ENCODE peak calls at places on chromosomes 3 and 15, in seven cellular contexts. O, N, C, A, Y, Z and H are unnamed samples.

GRCh38 chr3:42053476-42053875 is 37.7 kb upstream of the TRAK1 start:
- DNase-seq in O (no peak), N (peak; percentile 80), Z (no peak), C (peak; percentile 67), Y (no peak), A (no peak), H (no peak)

GRCh38 chr3:73299184-73299691 is 237.8 kb downstream of the EBLN2 start:
- DNase-seq in N (no peak), Y (no peak), O (no peak), Z (no peak), A (no peak), C (no peak), H (no peak)

GRCh38 chr15:67240235-67241131 is 14.0 kb downstream of the AAGAB start:
- DNase-seq in A (no peak), Z (peak; percentile 57), C (no peak), Y (no peak), O (no peak), N (no peak), H (no peak)

GRCh38 chr3:114307841-114308228 is 14.0 kb downstream of the TIGIT start:
- DNase-seq in C (no peak), N (no peak), Z (no peak), Y (no peak), A (no peak), O (no peak), H (no peak)

GRCh38 chr15:83283813-83284562 is 476 bp downstream of the BNC1 start:
- DNase-seq in C (no peak), A (no peak), N (no peak), Y (no peak), Z (no peak), O (no peak), H (peak; percentile 70)

GRCh38 chr15:78930577-78931388 is 14.1 kb downstream of the CTSH start:
- DNase-seq in Z (peak; percentile 82), O (peak; percentile 87), N (peak; percentile 73), Y (no peak), A (no peak), C (no peak), H (peak; percentile 37)

GRCh38 chr3:105904683-105905320 is 36.0 kb upstream of the CBLB start:
- DNase-seq in C (no peak), Y (no peak), A (no peak), Z (no peak), O (no peak), N (no peak), H (no peak)

GRCh38 chr3:66363133-66363532 is 137.7 kb downstream of the LRIG1 start:
- DNase-seq in A (no peak), Z (no peak), Y (no peak), C (no peak), O (peak; percentile 27), N (no peak), H (no peak)

GRCh38 chr3:125160911-125161371 is 51.6 kb downstream of the SLC12A8 start:
- DNase-seq in Y (no peak), Z (no peak), A (no peak), C (no peak), O (no peak), N (no peak), H (peak; percentile 30)

GRCh38 chr15:69300129-69300588 is 1.4 kb downstream of the PAQR5 start:
- DNase-seq in Z (peak; percentile 46), C (no peak), Y (no peak), O (no peak), A (no peak), N (no peak), H (peak; percentile 85)

GRCh38 chr3:138173769-138174420 is 826 bp downstream of the DBR1 start:
- DNase-seq in Z (no peak), C (no peak), A (no peak), N (no peak), Y (no peak), O (no peak), H (no peak)

GRCh38 chr15:73852507-73852906 is 20.9 kb upstream of the TBC1D21 start:
- DNase-seq in Y (no peak), C (no peak), A (no peak), O (no peak), N (no peak), Z (no peak), H (no peak)

GRCh38 chr3:136546718-136547117 is 205.5 kb downstream of the STAG1 start:
- DNase-seq in A (no peak), N (no peak), Y (no peak), Z (peak; percentile 16), C (no peak), O (no peak), H (no peak)

GRCh38 chr3:111572061-111572460 is 23.1 kb downstream of the ZBED2 start:
- DNase-seq in Y (no peak), Z (no peak), N (no peak), A (no peak), O (no peak), C (no peak), H (no peak)

GRCh38 chr3:130850846-130851245 is 43.0 kb upstream of the ATP2C1 start:
- DNase-seq in N (no peak), Y (no peak), C (no peak), A (no peak), Z (no peak), O (no peak), H (no peak)
- H3K4me3 ChIP-seq in N (peak overlapping the region; percentile 68), Y (peak overlapping the region; percentile 19), C (peak overlapping the region; percentile 30), A (peak overlapping the region; percentile 43), Z (no peak overlapping the region), O (no peak overlapping the region), H (no peak overlapping the region)

GRCh38 chr15:34987623-34987981 is 485 bp downstream of the ZNF770 start:
- DNase-seq in C (no peak), A (no peak), Z (no peak), Y (no peak), N (no peak), O (no peak), H (no peak)

GRCh38 chr15:34987982-34988873 is at the start of gene ZNF770:
- DNase-seq in C (peak; percentile 78), O (peak; percentile 70), A (peak; percentile 66), Z (peak; percentile 87), Y (peak; percentile 86), N (peak; percentile 90), H (peak; percentile 92)

GRCh38 chr15:34986326-34987181 is 1.5 kb downstream of the ZNF770 start:
- DNase-seq in N (no peak), Z (no peak), O (no peak), A (no peak), C (no peak), Y (no peak), H (no peak)

GRCh38 chr15:34987182-34987488 is 952 bp downstream of the ZNF770 start:
- DNase-seq in O (no peak), N (no peak), Z (no peak), C (no peak), A (no peak), Y (no peak), H (no peak)

GRCh38 chr15:34984884-34985630 is 3.0 kb downstream of the ZNF770 start:
- DNase-seq in O (no peak), N (peak; percentile 65), C (no peak), A (no peak), Z (no peak), Y (peak; percentile 58), H (no peak)
- H3K4me3 ChIP-seq in O (no peak overlapping the region), N (peak overlapping the region; percentile 90), C (no peak overlapping the region), A (peak overlapping the region; percentile 0), Z (no peak overlapping the region), Y (no peak overlapping the region), H (peak overlapping the region; percentile 62)

DNA sequence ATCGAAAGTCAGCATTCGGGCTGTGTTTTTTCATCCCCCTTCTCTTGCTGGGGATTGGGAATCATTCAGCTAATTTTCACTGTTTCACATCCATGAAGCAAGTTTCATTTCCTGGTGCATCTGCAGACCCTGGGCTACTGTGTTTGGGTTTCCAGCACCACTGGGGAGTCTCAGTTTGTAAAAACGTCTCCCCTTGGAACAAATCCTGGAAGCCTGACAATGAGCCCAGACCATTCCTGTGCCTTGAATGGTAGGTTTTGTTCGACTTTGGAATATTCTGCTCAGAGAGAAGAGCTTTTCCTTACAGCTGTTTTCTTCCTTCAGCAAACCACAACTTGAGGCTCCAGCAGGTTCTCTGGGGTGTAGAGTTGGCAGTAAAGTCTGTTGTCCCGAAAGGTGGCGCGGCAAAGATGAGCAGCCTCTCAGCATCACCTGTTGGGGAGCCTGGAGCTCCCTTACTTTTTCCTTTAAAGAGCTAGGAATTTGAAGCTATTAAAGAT is 65.3 kb downstream of the BOC start:
- DNase-seq in Z (no peak), C (no peak), Y (no peak), A (no peak), O (no peak), N (no peak), H (peak; percentile 18)
- H3K4me3 ChIP-seq in Z (no peak overlapping the region), C (peak overlapping the region; percentile 16), Y (peak overlapping the region; percentile 18), A (peak overlapping the region; percentile 38), O (peak overlapping the region; percentile 38), N (peak overlapping the region; percentile 45), H (no peak overlapping the region)

GRCh38 chr15:38257676-38258075 is 5.0 kb downstream of the SPRED1 start:
- DNase-seq in Z (no peak), C (no peak), A (no peak), Y (no peak), O (no peak), N (no peak), H (no peak)
- H3K4me3 ChIP-seq in Z (no peak overlapping the region), C (no peak overlapping the region), A (no peak overlapping the region), Y (no peak overlapping the region), O (peak overlapping the region; percentile 90), N (no peak overlapping the region), H (peak overlapping the region; percentile 99)

GRCh38 chr3:23659840-23660430 is 145.8 kb upstream of the UBE2E1 start:
- DNase-seq in C (no peak), N (no peak), Y (no peak), Z (no peak), A (no peak), O (no peak), H (no peak)
- H3K4me3 ChIP-seq in C (no peak overlapping the region), N (no peak overlapping the region), Y (no peak overlapping the region), Z (no peak overlapping the region), A (no peak overlapping the region), O (no peak overlapping the region), H (no peak overlapping the region)

GRCh38 chr3:181727122-181728036 is 15.7 kb downstream of the SOX2 start:
- DNase-seq in Z (no peak), C (no peak), A (no peak), N (no peak), Y (no peak), O (no peak), H (peak; percentile 76)
- H3K4me3 ChIP-seq in Z (peak overlapping the region; percentile 44), C (no peak overlapping the region), A (peak overlapping the region; percentile 76), N (peak overlapping the region; percentile 43), Y (peak overlapping the region; percentile 49), O (peak overlapping the region; percentile 33), H (peak overlapping the region; percentile 72)